ENCODE peak calls at places on chromosomes 2 and 18, in eight cellular contexts. A is HCT116; K is PC-3; H is adipocyte; N is left ventricle myocardium inferior; E is adrenal gland; R is HepG2; Y is CD8-positive, alpha-beta memory T cell. Q is an unnamed sample. For H3K36me3, the result is how much of the 10 kb centered on the place peaks cover.

GRCh38 chr2:238286987-238287386 is 1.4 kb downstream of the PER2 start:
- DNase-seq in A (no peak), K (no peak), H (peak), N (no peak), E (no peak), R (no peak), Y (no peak), Q (no peak)

GRCh38 chr2:178223806-178224205 is 29.5 kb downstream of the OSBPL6 start:
- DNase-seq in A (no peak), K (no peak), H (no peak), N (no peak), E (no peak), R (no peak), Y (no peak), Q (no peak)

GRCh38 chr18:5197032-5197434 is at the start of gene AKAIN1:
- DNase-seq in A (no peak), K (no peak), H (peak), N (peak), E (peak), R (peak), Y (no peak), Q (no peak)

GRCh38 chr2:71923887-71924533 is 223.7 kb downstream of the CYP26B1 start:
- DNase-seq in A (peak), K (peak), H (peak), N (peak), E (peak), R (peak), Y (peak), Q (peak)

GRCh38 chr2:15846626-15847025 is 93.7 kb upstream of the MYCN start:
- DNase-seq in A (no peak), K (no peak), H (no peak), N (no peak), E (no peak), R (no peak), Y (no peak), Q (no peak)

GRCh38 chr18:57781128-57781463 is 22.0 kb downstream of the ATP8B1 start:
- DNase-seq in A (no peak), K (no peak), H (no peak), N (no peak), E (no peak), R (no peak), Y (no peak), Q (no peak)

GRCh38 chr2:128196026-128196822 is 105.2 kb downstream of the UGGT1 start:
- DNase-seq in A (no peak), K (no peak), H (no peak), N (no peak), E (no peak), R (peak), Y (no peak), Q (no peak)

GRCh38 chr18:3448845-3449701 is 899 bp upstream of the TGIF1 start:
- DNase-seq in A (peak), K (peak), H (peak), N (peak), E (peak), R (peak), Y (peak), Q (peak)

GRCh38 chr2:66301073-66301766 is 133.7 kb upstream of the MEIS1 start:
- DNase-seq in A (no peak), K (no peak), H (no peak), N (peak), E (no peak), R (no peak), Y (no peak), Q (peak)

GRCh38 chr2:215537621-215538020 is 101.8 kb upstream of the FN1 start:
- DNase-seq in A (no peak), K (peak), H (peak), N (no peak), E (no peak), R (no peak), Y (no peak), Q (no peak)

GRCh38 chr2:98568161-98568956 is 40.0 kb downstream of the COA5 start:
- DNase-seq in A (no peak), K (no peak), H (peak), N (no peak), E (no peak), R (no peak), Y (no peak), Q (no peak)

GRCh38 chr2:38601463-38602135 is 1.1 kb downstream of the HNRNPLL start:
- DNase-seq in A (no peak), K (peak), H (peak), N (no peak), E (no peak), R (peak), Y (no peak), Q (no peak)

GRCh38 chr2:203395858-203396257 is 67.7 kb downstream of the ABI2 start:
- DNase-seq in A (no peak), K (no peak), H (no peak), N (no peak), E (no peak), R (no peak), Y (no peak), Q (no peak)

GRCh38 chr18:6741290-6741689 is 11.8 kb downstream of the ARHGAP28 start:
- DNase-seq in A (no peak), K (peak), H (peak), N (no peak), E (peak), R (no peak), Y (no peak), Q (no peak)

GRCh38 chr2:224584111-224584764 is 925 bp downstream of the CUL3 start:
- DNase-seq in A (no peak), K (peak), H (peak), N (peak), E (peak), R (peak), Y (no peak), Q (no peak)

GRCh38 chr2:241659150-241659739 is 21.8 kb downstream of the ATG4B start:
- DNase-seq in A (no peak), K (peak), H (peak), N (peak), E (peak), R (peak), Y (no peak), Q (peak)
- H3K36me3 ChIP-seq in A (under half), K (under half), H (half or more), N (half or more), E (half or more), R (under half), Y (under half), Q (under half)

DNA sequence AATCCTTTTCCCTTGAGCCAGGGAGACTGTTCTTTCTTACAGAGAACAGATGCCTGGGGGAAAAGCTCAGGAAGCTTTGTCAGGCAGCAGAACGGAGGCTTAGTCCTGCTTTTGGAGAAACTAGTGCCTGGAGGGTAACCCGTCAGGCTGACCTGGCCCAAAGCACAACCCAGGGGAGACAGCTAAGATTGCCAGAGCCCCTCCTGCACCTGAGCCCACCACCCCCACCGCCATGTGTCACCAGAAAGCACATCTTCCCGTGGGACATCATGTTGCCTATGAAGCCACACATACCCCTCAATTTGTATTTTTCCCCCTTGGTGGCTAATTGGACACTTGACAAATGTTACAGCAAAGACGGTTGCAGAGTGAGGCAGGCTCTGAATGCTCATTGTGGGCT is 229.7 kb downstream of the ATAD2B start:
- DNase-seq in A (no peak), K (no peak), H (no peak), N (no peak), E (no peak), R (no peak), Y (no peak), Q (no peak)
- H3K36me3 ChIP-seq in A (under half), K (under half), H (half or more), N (under half), E (under half), R (under half), Y (under half), Q (under half)

GRCh38 chr2:20624156-20624883 is 26.6 kb downstream of the HS1BP3 start:
- DNase-seq in A (no peak), K (no peak), H (no peak), N (peak), E (no peak), R (no peak), Y (no peak), Q (no peak)

GRCh38 chr2:20623241-20623640 is 27.7 kb downstream of the HS1BP3 start:
- DNase-seq in A (no peak), K (no peak), H (no peak), N (peak), E (no peak), R (no peak), Y (no peak), Q (no peak)

GRCh38 chr2:20622731-20623130 is 28.2 kb downstream of the HS1BP3 start:
- DNase-seq in A (no peak), K (no peak), H (no peak), N (peak), E (peak), R (no peak), Y (no peak), Q (no peak)

GRCh38 chr2:20624884-20625485 is 25.9 kb downstream of the HS1BP3 start:
- DNase-seq in A (no peak), K (no peak), H (no peak), N (peak), E (no peak), R (no peak), Y (no peak), Q (no peak)

DNA sequence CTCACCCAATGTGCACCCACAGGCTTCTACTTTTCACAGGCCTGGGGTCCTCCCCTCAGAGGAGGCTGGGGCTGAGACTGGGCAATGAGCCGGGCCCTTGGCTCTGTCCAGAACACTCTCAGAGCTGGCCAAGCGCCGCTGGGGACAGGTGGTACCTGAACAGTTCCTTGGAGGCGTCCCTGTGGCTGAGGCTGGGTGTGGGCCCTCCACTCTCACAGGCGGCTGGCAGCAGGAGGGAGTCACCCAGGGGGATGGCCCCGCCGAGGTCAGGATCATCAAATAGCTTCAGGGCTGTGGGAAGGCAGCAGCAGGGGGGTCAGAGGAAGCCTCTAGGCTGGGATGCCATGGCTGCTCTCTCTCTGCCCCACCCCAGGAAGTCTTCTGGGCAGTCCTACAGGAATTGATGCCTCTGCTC is 27.1 kb downstream of the HS1BP3 start:
- DNase-seq in A (no peak), K (no peak), H (no peak), N (peak), E (no peak), R (no peak), Y (no peak), Q (no peak)
- H3K36me3 ChIP-seq in A (under half), K (under half), H (under half), N (under half), E (under half), R (under half), Y (under half), Q (under half)

DNA sequence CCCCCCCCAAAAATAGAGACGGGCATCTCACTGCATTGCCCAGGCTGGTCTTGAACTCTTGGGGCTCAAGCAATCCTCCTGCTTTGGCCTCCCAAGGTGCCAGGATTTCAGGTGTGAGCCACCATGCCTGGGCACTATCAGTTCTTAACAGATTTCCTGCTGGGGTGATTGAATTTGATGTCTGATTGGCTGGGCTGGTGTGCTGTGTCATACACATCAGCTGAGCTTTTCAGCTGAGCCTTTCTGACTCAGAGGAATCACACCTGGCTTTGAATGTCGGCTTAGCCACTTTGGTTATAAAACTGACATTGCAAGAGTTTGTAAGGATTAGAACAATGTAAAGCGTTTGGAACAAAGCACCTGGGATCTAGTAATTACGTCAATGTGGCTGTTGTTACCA is 18.9 kb downstream of the NCAPH start:
- DNase-seq in A (no peak), K (no peak), H (no peak), N (no peak), E (no peak), R (no peak), Y (no peak), Q (no peak)
- H3K36me3 ChIP-seq in A (under half), K (half or more), H (under half), N (under half), E (under half), R (under half), Y (under half), Q (under half)

DNA sequence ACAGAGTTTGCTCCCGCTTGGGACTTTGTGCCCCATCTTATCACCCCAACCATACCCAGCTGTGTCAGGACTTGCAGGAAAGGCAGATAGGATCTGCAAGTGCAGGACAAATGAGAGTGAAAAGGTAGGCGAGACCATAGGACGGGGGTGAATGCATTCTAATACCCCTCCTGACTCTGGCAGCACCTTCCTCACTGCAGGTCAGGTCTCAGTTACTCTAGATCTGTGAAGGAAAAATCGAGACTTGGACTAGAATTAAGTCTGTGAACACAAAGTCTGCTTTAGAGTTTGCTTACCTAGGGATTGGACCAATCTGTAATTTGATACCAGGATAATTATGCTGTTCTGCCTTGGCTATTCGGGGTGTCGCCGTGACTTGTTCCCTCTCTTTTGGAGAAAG is 19.7 kb downstream of the NT5DC4 start:
- DNase-seq in A (no peak), K (no peak), H (no peak), N (no peak), E (no peak), R (no peak), Y (no peak), Q (no peak)
- H3K36me3 ChIP-seq in A (under half), K (half or more), H (under half), N (under half), E (under half), R (under half), Y (under half), Q (under half)

DNA sequence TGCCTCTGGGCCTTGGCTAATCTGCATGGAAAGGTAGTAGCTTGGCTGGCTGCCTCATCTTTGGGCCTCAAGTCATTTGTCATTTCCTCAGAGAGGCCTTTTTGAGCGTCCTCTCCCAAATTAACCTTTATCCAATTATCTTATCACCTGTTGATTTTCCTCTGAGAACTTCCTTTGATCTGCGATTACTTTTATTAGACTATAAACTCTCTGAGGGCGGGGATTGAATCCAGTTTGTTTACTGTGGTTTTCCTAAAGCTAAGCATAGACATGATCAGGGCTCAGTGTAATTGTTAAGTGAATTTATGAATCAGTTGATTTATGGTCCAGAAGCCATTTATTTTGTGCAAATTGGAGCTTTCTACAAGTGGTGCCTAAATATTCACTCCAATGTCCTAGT is 7.5 kb downstream of the RPE start:
- DNase-seq in A (no peak), K (no peak), H (no peak), N (no peak), E (no peak), R (no peak), Y (no peak), Q (no peak)
- H3K36me3 ChIP-seq in A (under half), K (under half), H (under half), N (under half), E (under half), R (under half), Y (under half), Q (under half)

GRCh38 chr18:69956655-69957054 is 9.0 kb upstream of the CD226 start:
- DNase-seq in A (no peak), K (no peak), H (no peak), N (no peak), E (no peak), R (no peak), Y (no peak), Q (no peak)

GRCh38 chr18:69956037-69956436 is 8.4 kb upstream of the CD226 start:
- DNase-seq in A (no peak), K (no peak), H (no peak), N (no peak), E (no peak), R (no peak), Y (no peak), Q (no peak)

GRCh38 chr18:69953191-69953590 is 5.5 kb upstream of the CD226 start:
- DNase-seq in A (no peak), K (no peak), H (no peak), N (no peak), E (no peak), R (no peak), Y (no peak), Q (no peak)

GRCh38 chr18:69957071-69957620 is 9.5 kb upstream of the CD226 start:
- DNase-seq in A (no peak), K (no peak), H (no peak), N (no peak), E (no peak), R (no peak), Y (no peak), Q (no peak)

DNA sequence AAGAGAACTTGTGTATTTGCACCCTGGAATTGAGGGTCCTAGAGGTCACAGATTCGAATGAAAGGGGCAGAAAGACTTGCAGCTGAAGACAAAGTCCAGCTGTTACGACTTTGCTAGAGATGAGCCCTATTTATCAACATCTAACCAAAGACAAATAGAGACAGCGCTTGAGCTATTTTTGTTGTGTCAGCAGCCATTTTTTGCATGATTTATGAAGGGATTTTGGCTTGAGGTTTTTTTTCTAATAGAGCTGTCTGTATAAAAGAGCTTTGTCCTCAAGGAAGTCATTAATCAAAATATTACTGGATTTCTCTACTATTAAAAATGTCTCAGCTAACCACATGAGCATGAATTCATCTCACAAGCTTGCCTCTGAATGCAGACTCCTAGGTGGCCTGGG is 7.0 kb upstream of the CD226 start:
- DNase-seq in A (no peak), K (no peak), H (no peak), N (no peak), E (no peak), R (no peak), Y (no peak), Q (no peak)
- H3K36me3 ChIP-seq in A (under half), K (under half), H (under half), N (under half), E (under half), R (under half), Y (under half), Q (under half)

GRCh38 chr2:196170681-196171247 is 614 bp downstream of the STK17B start:
- DNase-seq in A (no peak), K (no peak), H (peak), N (peak), E (peak), R (peak), Y (peak), Q (no peak)
- H3K36me3 ChIP-seq in A (under half), K (under half), H (under half), N (under half), E (under half), R (under half), Y (under half), Q (under half)